ENCODE peak calls at places on chromosomes 1 and 21, in nine cellular contexts. D, F, G, R, Y, S, W, Q and L are unnamed samples.

GRCh38 chr1:45608475-45609156 is 15.2 kb downstream of the CCDC17 start:
- DNase-seq in D (no peak), F (no peak), G (no peak), R (no peak), Y (no peak), S (no peak), W (no peak), Q (no peak), L (no peak)

GRCh38 chr1:2144501-2145090 is 50.0 kb downstream of the FAAP20 start:
- DNase-seq in D (no peak), F (no peak), G (no peak), R (no peak), Y (no peak), S (no peak), W (no peak), Q (no peak), L (no peak)

GRCh38 chr1:70503358-70503757 is 92.3 kb downstream of the CTH start:
- DNase-seq in D (no peak), F (no peak), G (no peak), R (no peak), Y (no peak), S (no peak), W (peak; percentile 58), Q (no peak), L (no peak)

GRCh38 chr1:93029317-93029716 is 49.8 kb upstream of the MTF2 start:
- DNase-seq in D (no peak), F (no peak), G (no peak), R (no peak), Y (no peak), S (no peak), W (no peak), Q (no peak), L (no peak)

GRCh38 chr1:62180649-62181048 is 14.0 kb upstream of the L1TD1 start:
- DNase-seq in D (peak; percentile 42), F (no peak), G (no peak), R (no peak), Y (no peak), S (no peak), W (no peak), Q (no peak), L (no peak)

GRCh38 chr1:150604226-150604588 is 24.8 kb upstream of the MCL1 start:
- DNase-seq in D (no peak), F (no peak), G (no peak), R (no peak), Y (no peak), S (no peak), W (no peak), Q (no peak), L (no peak)

GRCh38 chr1:64268653-64269557 is 65.5 kb downstream of the UBE2U start:
- DNase-seq in D (peak; percentile 34), F (peak; percentile 67), G (no peak), R (peak; percentile 79), Y (peak; percentile 4), S (no peak), W (peak; percentile 34), Q (peak; percentile 26), L (peak; percentile 54)

GRCh38 chr1:101153692-101154091 is 83.1 kb upstream of the S1PR1 start:
- DNase-seq in D (no peak), F (no peak), G (no peak), R (no peak), Y (no peak), S (no peak), W (no peak), Q (no peak), L (no peak)

GRCh38 chr21:45860493-45861155 is 120.9 kb upstream of the COL6A1 start:
- DNase-seq in D (no peak), F (no peak), G (no peak), R (no peak), Y (no peak), S (no peak), W (no peak), Q (no peak), L (no peak)

GRCh38 chr1:245673920-245674414 is 519.2 kb downstream of the KIF26B start:
- DNase-seq in D (no peak), F (no peak), G (no peak), R (no peak), Y (no peak), S (no peak), W (peak; percentile 13), Q (peak; percentile 8), L (peak; percentile 14)

GRCh38 chr1:235317179-235317578 is 10.8 kb downstream of the ARID4B start:
- DNase-seq in D (no peak), F (no peak), G (no peak), R (no peak), Y (no peak), S (no peak), W (no peak), Q (no peak), L (no peak)

GRCh38 chr1:179583869-179584268 is 7.8 kb upstream of the TDRD5 start:
- DNase-seq in D (no peak), F (no peak), G (no peak), R (no peak), Y (no peak), S (no peak), W (no peak), Q (no peak), L (no peak)

GRCh38 chr1:95353185-95353584 is 119.2 kb downstream of the RWDD3 start:
- DNase-seq in D (peak; percentile 3), F (no peak), G (no peak), R (no peak), Y (peak; percentile 97), S (no peak), W (no peak), Q (no peak), L (peak; percentile 22)

GRCh38 chr1:211756471-211757020 is 74.0 kb downstream of the LPGAT1 start:
- DNase-seq in D (no peak), F (no peak), G (no peak), R (no peak), Y (peak; percentile 35), S (no peak), W (no peak), Q (no peak), L (no peak)

GRCh38 chr1:185874246-185874645 is 140.1 kb downstream of the HMCN1 start:
- DNase-seq in D (no peak), F (no peak), G (no peak), R (no peak), Y (no peak), S (no peak), W (no peak), Q (no peak), L (no peak)

GRCh38 chr1:188937965-188938551 is 1539.6 kb downstream of the BRINP3 start:
- DNase-seq in D (peak; percentile 15), F (no peak), G (no peak), R (no peak), Y (no peak), S (no peak), W (peak; percentile 13), Q (peak; percentile 54), L (no peak)

GRCh38 chr1:11940260-11940921 is 5.9 kb downstream of the PLOD1 start:
- DNase-seq in D (no peak), F (no peak), G (no peak), R (peak; percentile 65), Y (no peak), S (no peak), W (no peak), Q (no peak), L (no peak)

GRCh38 chr1:215992620-215993019 is 425.5 kb downstream of the KCTD3 start:
- DNase-seq in D (no peak), F (no peak), G (no peak), R (no peak), Y (no peak), S (no peak), W (peak; percentile 39), Q (no peak), L (peak; percentile 32)

GRCh38 chr1:198528376-198528775 is 12.1 kb downstream of the ATP6V1G3 start:
- DNase-seq in D (no peak), F (no peak), G (no peak), R (no peak), Y (no peak), S (no peak), W (peak; percentile 13), Q (peak; percentile 60), L (no peak)

GRCh38 chr1:99662581-99663208 is 16.8 kb downstream of the PALMD start:
- DNase-seq in D (no peak), F (peak; percentile 41), G (no peak), R (peak; percentile 48), Y (no peak), S (no peak), W (no peak), Q (peak; percentile 69), L (no peak)

GRCh38 chr21:32921632-32922230 is 104.0 kb upstream of the OLIG2 start:
- DNase-seq in D (no peak), F (peak; percentile 44), G (peak; percentile 12), R (peak; percentile 31), Y (no peak), S (no peak), W (no peak), Q (no peak), L (no peak)

GRCh38 chr1:112849967-112850641 is 105.9 kb downstream of the SLC16A1 start:
- DNase-seq in D (no peak), F (no peak), G (no peak), R (no peak), Y (no peak), S (no peak), W (no peak), Q (no peak), L (peak; percentile 29)

GRCh38 chr1:161172776-161173376 is 4.4 kb downstream of the B4GALT3 start:
- DNase-seq in D (no peak), F (no peak), G (no peak), R (peak; percentile 52), Y (no peak), S (no peak), W (no peak), Q (no peak), L (no peak)

GRCh38 chr1:3785458-3786157 is 10.7 kb downstream of the LRRC47 start:
- DNase-seq in D (no peak), F (no peak), G (no peak), R (no peak), Y (no peak), S (peak; percentile 20), W (no peak), Q (no peak), L (no peak)